ENCODE peak calls at places on chromosomes 2 and 18, in eight cellular contexts. Z is MCF 10A, W is NCI-H1092, G is H54, F is amygdala, K is GM03348, Y is EL, H is HCEC 1CT. J is an unnamed sample.
A peak's percentile ranks its signal among the peaks of the same experiment; 100 is the strongest.

GRCh38 chr2:222750533-222750932 is 79.1 kb downstream of the MOGAT1 start:
- DNase-seq in G (no peak), Y (no peak), K (no peak), F (no peak), Z (no peak), H (no peak), W (no peak), J (no peak)

GRCh38 chr2:121356058-121356640 is 71.1 kb upstream of the TFCP2L1 start:
- DNase-seq in W (peak; percentile 34), Z (peak; percentile 81), Y (peak; percentile 66), H (peak; percentile 59), G (peak; percentile 48), K (peak; percentile 81), F (no peak), J (peak; percentile 36)

GRCh38 chr18:32346667-32347066 is 124.0 kb downstream of the GAREM1 start:
- DNase-seq in G (no peak), F (no peak), W (no peak), K (peak; percentile 30), H (no peak), Z (no peak), Y (no peak), J (no peak)

GRCh38 chr18:63155169-63155852 is 164.3 kb downstream of the BCL2 start:
- DNase-seq in H (no peak), G (peak; percentile 44), Z (peak; percentile 71), Y (no peak), W (peak; percentile 88), K (no peak), F (no peak), J (peak; percentile 44)

GRCh38 chr2:236644067-236644466 is 74.4 kb downstream of the ACKR3 start:
- DNase-seq in Y (no peak), F (no peak), W (no peak), Z (no peak), G (no peak), H (no peak), K (no peak), J (no peak)

GRCh38 chr2:239387811-239388210 is 13.0 kb downstream of the HDAC4 start:
- DNase-seq in G (no peak), Z (no peak), K (no peak), W (no peak), H (no peak), Y (no peak), F (no peak), J (no peak)

GRCh38 chr2:45390433-45390832 is 220.6 kb downstream of the SRBD1 start:
- DNase-seq in K (no peak), W (no peak), G (no peak), F (no peak), H (no peak), Y (no peak), Z (no peak), J (no peak)

GRCh38 chr2:178325268-178325667 is 125.7 kb downstream of the PRKRA start:
- DNase-seq in G (no peak), Z (no peak), Y (no peak), H (no peak), F (no peak), W (no peak), K (no peak), J (no peak)

GRCh38 chr2:218344755-218345417 is 11.8 kb upstream of the CATIP start:
- DNase-seq in G (no peak), W (no peak), K (no peak), F (no peak), Y (no peak), H (no peak), Z (no peak), J (no peak)

GRCh38 chr2:47898089-47898731 is 8.1 kb downstream of the FBXO11 start:
- DNase-seq in Z (no peak), G (no peak), K (no peak), W (no peak), Y (peak; percentile 10), F (no peak), H (no peak), J (no peak)

GRCh38 chr2:236631361-236632291 is 62.0 kb downstream of the ACKR3 start:
- DNase-seq in H (no peak), F (no peak), W (no peak), Y (no peak), G (no peak), K (no peak), Z (no peak), J (peak; percentile 38)

GRCh38 chr18:68494802-68495560 is 219.9 kb downstream of the TMX3 start:
- DNase-seq in W (no peak), H (peak; percentile 90), Z (peak; percentile 51), F (no peak), Y (peak; percentile 83), G (no peak), K (peak; percentile 82), J (no peak)

GRCh38 chr2:133766164-133766832 is 198.0 kb upstream of the NCKAP5 start:
- DNase-seq in K (no peak), W (no peak), Z (no peak), F (no peak), G (no peak), H (no peak), Y (peak; percentile 56), J (no peak)

GRCh38 chr2:177784449-177784845 is 288.1 kb downstream of the PDE11A start:
- DNase-seq in G (no peak), Z (no peak), K (peak; percentile 52), F (no peak), W (no peak), Y (peak; percentile 66), H (peak; percentile 60), J (no peak)

GRCh38 chr2:45382744-45383143 is 228.3 kb downstream of the SRBD1 start:
- DNase-seq in H (peak; percentile 11), Z (peak; percentile 24), G (no peak), W (no peak), K (no peak), F (no peak), Y (peak; percentile 37), J (no peak)

GRCh38 chr2:56191617-56192016 is 7.8 kb downstream of the CCDC85A start:
- DNase-seq in W (peak; percentile 20), H (peak; percentile 57), G (peak; percentile 32), F (no peak), Z (peak; percentile 68), Y (peak; percentile 70), K (peak; percentile 77), J (no peak)

GRCh38 chr2:188293601-188294482 is 2.2 kb downstream of the GULP1 start:
- DNase-seq in Z (peak; percentile 79), F (peak; percentile 28), G (no peak), Y (peak; percentile 83), W (peak; percentile 29), H (peak; percentile 70), K (peak; percentile 14), J (peak; percentile 28)

GRCh38 chr2:205771063-205771462 is 88.8 kb downstream of the NRP2 start:
- DNase-seq in Z (no peak), F (no peak), H (no peak), W (no peak), K (no peak), G (no peak), Y (no peak), J (no peak)

GRCh38 chr2:230976671-230977171 is 19.2 kb upstream of the SPATA3 start:
- DNase-seq in K (no peak), W (no peak), Y (no peak), Z (no peak), H (no peak), F (no peak), G (no peak), J (no peak)

GRCh38 chr18:6920099-6920955 is 190.8 kb downstream of the ARHGAP28 start:
- DNase-seq in K (peak; percentile 72), H (peak; percentile 51), W (peak; percentile 36), G (peak; percentile 47), Y (peak; percentile 71), Z (peak; percentile 75), F (no peak), J (no peak)

GRCh38 chr2:181892795-181893435 is 1.4 kb downstream of the ITPRID2 start:
- DNase-seq in K (peak; percentile 29), Z (no peak), F (no peak), Y (peak; percentile 46), H (peak; percentile 65), G (no peak), W (no peak), J (no peak)

GRCh38 chr2:100106460-100106859 is 35.9 kb downstream of the AFF3 start:
- DNase-seq in G (no peak), F (no peak), Y (no peak), H (no peak), W (peak; percentile 8), K (no peak), Z (no peak), J (no peak)